ENCODE peak calls at places on chromosomes 5 and 9, in four cellular contexts. N, W, U and T are unnamed samples.

GRCh38 chr5:34490501-34491250 is 165.5 kb upstream of the RAI14 start:
- DNase-seq in N (peak), W (no peak), U (peak), T (peak)

GRCh38 chr5:78521455-78521854 is 127.1 kb downstream of the LHFPL2 start:
- DNase-seq in N (no peak), W (no peak), U (no peak), T (no peak)

GRCh38 chr9:2158111-2158610 is 143.0 kb downstream of the SMARCA2 start:
- DNase-seq in N (no peak), W (no peak), U (peak), T (no peak)

GRCh38 chr9:114287763-114288232 is 35.1 kb upstream of the ORM1 start:
- DNase-seq in N (no peak), W (no peak), U (no peak), T (no peak)

GRCh38 chr9:14317667-14318255 is 3.8 kb upstream of the NFIB start:
- DNase-seq in N (no peak), W (no peak), U (no peak), T (no peak)

GRCh38 chr9:106869028-106869427 is 6.1 kb downstream of the ZNF462 start:
- DNase-seq in N (no peak), W (no peak), U (no peak), T (no peak)

GRCh38 chr9:137048655-137049543 is 2.9 kb upstream of the NPDC1 start:
- DNase-seq in N (no peak), W (no peak), U (peak), T (no peak)

GRCh38 chr9:78821126-78821822 is 524.3 kb downstream of the PSAT1 start:
- DNase-seq in N (no peak), W (no peak), U (peak), T (peak)

GRCh38 chr9:115058684-115059315 is 59.2 kb downstream of the TNC start:
- DNase-seq in N (no peak), W (peak), U (peak), T (no peak)

GRCh38 chr5:3517331-3517730 is 78.3 kb upstream of the IRX1 start:
- DNase-seq in N (no peak), W (no peak), U (no peak), T (no peak)

GRCh38 chr5:140967226-140967893 is 1.1 kb downstream of the PCDHAC2 start:
- DNase-seq in N (no peak), W (no peak), U (no peak), T (no peak)

GRCh38 chr5:156755421-156756087 is 94.5 kb upstream of the PPP1R2B start:
- DNase-seq in N (no peak), W (no peak), U (no peak), T (no peak)

GRCh38 chr5:132296412-132297001 is 2.3 kb downstream of the SLC22A4 start:
- DNase-seq in N (no peak), W (no peak), U (peak), T (no peak)

GRCh38 chr9:101751895-101752294 is 13.4 kb upstream of the GRIN3A start:
- DNase-seq in N (no peak), W (no peak), U (no peak), T (no peak)

GRCh38 chr9:121294866-121295661 is 27.1 kb downstream of the GSN start:
- DNase-seq in N (no peak), W (no peak), U (no peak), T (no peak)

GRCh38 chr9:89684218-89684617 is 79.4 kb downstream of the GADD45G start:
- DNase-seq in N (no peak), W (no peak), U (no peak), T (no peak)

GRCh38 chr9:127187231-127187956 is 65.0 kb upstream of the ANGPTL2 start:
- DNase-seq in N (no peak), W (peak), U (peak), T (peak)

GRCh38 chr9:26928966-26929495 is 18.0 kb downstream of the PLAA start:
- DNase-seq in N (no peak), W (no peak), U (no peak), T (no peak)

GRCh38 chr9:88174324-88174723 is 36.0 kb upstream of the SPATA31C2 start:
- DNase-seq in N (no peak), W (no peak), U (no peak), T (no peak)

GRCh38 chr5:161966544-161966943 is 101.0 kb upstream of the GABRG2 start:
- DNase-seq in N (no peak), W (no peak), U (no peak), T (no peak)